ENCODE peak calls at places on chromosomes 2 and 18, in five cellular contexts. S is K562, W is HCT116, L is GM12878, M is HepG2. H is an unnamed sample.

GRCh38 chr2:132276571-132276981 is 114.8 kb upstream of the ANKRD30BL start:
- DNase-seq in S (no peak), W (no peak), L (no peak), M (no peak), H (no peak)

GRCh38 chr2:156933580-156934225 is 323.8 kb upstream of the GALNT5 start:
- DNase-seq in S (no peak), W (no peak), L (no peak), M (no peak), H (no peak)

GRCh38 chr2:95061119-95061512 is 35.6 kb downstream of the MAL start:
- DNase-seq in S (no peak), W (no peak), L (no peak), M (no peak), H (no peak)

GRCh38 chr2:127359520-127359919 is 28.3 kb downstream of the MAP3K2 start:
- DNase-seq in S (peak; percentile 27), W (no peak), L (no peak), M (no peak), H (peak; percentile 45)

GRCh38 chr2:240962371-240963064 is 35.9 kb upstream of the SNED1 start:
- DNase-seq in S (no peak), W (no peak), L (no peak), M (peak; percentile 28), H (peak; percentile 31)

GRCh38 chr2:231068525-231069222 is 12.0 kb downstream of the PSMD1 start:
- DNase-seq in S (peak; percentile 17), W (no peak), L (no peak), M (peak; percentile 87), H (no peak)

GRCh38 chr2:204072443-204073324 is 136.1 kb downstream of the ICOS start:
- DNase-seq in S (peak; percentile 30), W (peak; percentile 21), L (no peak), M (peak; percentile 11), H (peak; percentile 84)

GRCh38 chr2:229800997-229801754 is 86.8 kb upstream of the DNER start:
- DNase-seq in S (peak; percentile 64), W (peak; percentile 58), L (peak; percentile 23), M (peak; percentile 52), H (peak; percentile 71)

GRCh38 chr2:35185861-35186412 is 1169.6 kb upstream of the CRIM1 start:
- DNase-seq in S (no peak), W (no peak), L (no peak), M (no peak), H (no peak)

GRCh38 chr2:44120428-44120827 is 48.2 kb upstream of the PPM1B start:
- DNase-seq in S (no peak), W (no peak), L (no peak), M (no peak), H (no peak)

GRCh38 chr2:24304098-24304497 is 56.2 kb downstream of the ITSN2 start:
- DNase-seq in S (peak; percentile 26), W (no peak), L (no peak), M (peak; percentile 38), H (peak; percentile 7)

GRCh38 chr2:104448661-104449410 is 405.1 kb upstream of the POU3F3 start:
- DNase-seq in S (no peak), W (no peak), L (no peak), M (no peak), H (no peak)

GRCh38 chr18:78912862-78913261 is 66.8 kb upstream of the SALL3 start:
- DNase-seq in S (no peak), W (no peak), L (no peak), M (no peak), H (no peak)

GRCh38 chr2:168244318-168244717 is 3.1 kb downstream of the STK39 start:
- DNase-seq in S (no peak), W (no peak), L (no peak), M (peak; percentile 74), H (no peak)

GRCh38 chr18:51753365-51754057 is 556.0 kb upstream of the MEX3C start:
- DNase-seq in S (no peak), W (no peak), L (no peak), M (no peak), H (no peak)

GRCh38 chr2:29050591-29050990 is 23.7 kb downstream of the PCARE start:
- DNase-seq in S (no peak), W (no peak), L (no peak), M (no peak), H (no peak)

GRCh38 chr2:29010946-29011649 is 30.0 kb downstream of the TOGARAM2 start:
- DNase-seq in S (peak; percentile 13), W (no peak), L (no peak), M (no peak), H (peak; percentile 29)

GRCh38 chr2:227036527-227036926 is 127.5 kb downstream of the COL4A4 start:
- DNase-seq in S (no peak), W (no peak), L (no peak), M (no peak), H (no peak)

GRCh38 chr2:217832987-217833386 is 169.8 kb downstream of the TNS1 start:
- DNase-seq in S (no peak), W (no peak), L (no peak), M (no peak), H (no peak)

GRCh38 chr2:45777996-45778719 is 126.7 kb downstream of the PRKCE start:
- DNase-seq in S (no peak), W (no peak), L (no peak), M (no peak), H (no peak)

GRCh38 chr2:127829845-127830246 is 18.9 kb upstream of the WDR33 start:
- DNase-seq in S (no peak), W (no peak), L (peak; percentile 96), M (no peak), H (peak; percentile 79)

GRCh38 chr2:148926291-148926961 is 51.4 kb downstream of the KIF5C start:
- DNase-seq in S (peak; percentile 77), W (peak; percentile 33), L (peak; percentile 9), M (peak; percentile 48), H (peak; percentile 88)

GRCh38 chr18:77271720-77272481 is 22.3 kb downstream of the GALR1 start:
- DNase-seq in S (no peak), W (no peak), L (no peak), M (no peak), H (peak; percentile 32)

GRCh38 chr2:231925303-231926179 is 655 bp downstream of the NPPC start:
- DNase-seq in S (peak; percentile 84), W (peak; percentile 47), L (no peak), M (peak; percentile 73), H (peak; percentile 94)

GRCh38 chr2:239296020-239296932 is 104.5 kb downstream of the HDAC4 start:
- DNase-seq in S (no peak), W (no peak), L (no peak), M (peak; percentile 87), H (no peak)

GRCh38 chr2:20398956-20399567 is 47.8 kb upstream of the RHOB start:
- DNase-seq in S (no peak), W (no peak), L (no peak), M (no peak), H (no peak)

GRCh38 chr2:16630463-16630862 is 35.2 kb downstream of the CYRIA start:
- DNase-seq in S (no peak), W (no peak), L (no peak), M (no peak), H (no peak)

GRCh38 chr2:176678571-176678970 is 409.3 kb downstream of the MTX2 start:
- DNase-seq in S (no peak), W (no peak), L (no peak), M (no peak), H (no peak)

GRCh38 chr2:6644261-6644660 is 221.4 kb downstream of the CMPK2 start:
- DNase-seq in S (no peak), W (no peak), L (no peak), M (no peak), H (no peak)

GRCh38 chr18:44733069-44733753 is 52.5 kb downstream of the SETBP1 start:
- DNase-seq in S (no peak), W (no peak), L (no peak), M (no peak), H (no peak)

GRCh38 chr2:46487667-46488333 is 8.4 kb downstream of the TMEM247 start:
- DNase-seq in S (peak; percentile 24), W (no peak), L (no peak), M (no peak), H (peak; percentile 14)

GRCh38 chr2:118833716-118834439 is 13.6 kb downstream of the EN1 start:
- DNase-seq in S (no peak), W (no peak), L (no peak), M (no peak), H (peak; percentile 54)
- TF ChIP-seq EZH2 in S (no peak), W (no peak), L (peak; percentile 80), M (no peak), H (peak; percentile 98)

DNA sequence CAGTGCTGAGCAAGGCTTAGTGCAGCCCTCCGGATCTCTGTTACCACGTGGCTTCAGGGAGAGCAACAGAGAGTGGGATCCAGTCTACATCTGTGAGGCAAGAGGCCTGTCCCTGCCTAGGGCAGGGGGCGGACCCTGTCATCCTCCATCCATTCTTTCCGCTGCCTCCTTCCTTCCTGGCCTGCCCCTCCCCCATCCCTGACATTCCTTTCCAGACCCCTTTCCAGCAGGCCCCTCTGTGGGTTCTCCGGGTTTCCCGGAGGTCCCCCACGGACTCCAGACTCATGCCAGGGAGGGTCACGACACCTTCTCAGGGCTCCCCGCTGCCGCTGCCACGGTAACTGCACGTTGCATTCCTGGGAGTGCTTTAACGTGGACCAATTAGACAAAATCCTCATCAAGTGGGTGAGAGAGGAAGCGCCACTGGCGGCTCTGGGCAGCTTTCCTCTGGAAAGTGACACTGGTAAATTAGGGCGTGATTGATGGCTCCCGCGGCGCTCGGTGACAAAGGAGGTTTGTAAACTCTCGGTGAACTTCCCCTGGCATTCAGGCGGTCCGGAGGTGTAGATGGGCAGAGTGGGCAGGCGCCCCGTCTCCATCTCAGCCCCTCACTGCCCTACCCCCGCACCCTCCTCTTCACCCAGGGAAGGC is 11.4 kb downstream of the ATOH8 start:
- DNase-seq in S (no peak), W (no peak), L (no peak), M (no peak), H (peak; percentile 78)
- H3K27me3 ChIP-seq in S (peaks cover 85% of the 10 kb centered on the region), W (no peaks in the 10 kb centered on the region), L (peaks cover 4% of the 10 kb centered on the region), M (no peaks in the 10 kb centered on the region), H (peaks cover 47% of the 10 kb centered on the region)

GRCh38 chr2:9693138-9693520 is 62.3 kb upstream of the YWHAQ start:
- DNase-seq in S (no peak), W (no peak), L (no peak), M (no peak), H (no peak)

GRCh38 chr2:9693646-9694045 is 62.8 kb upstream of the YWHAQ start:
- DNase-seq in S (no peak), W (no peak), L (no peak), M (no peak), H (no peak)

GRCh38 chr2:9694661-9695060 is 63.9 kb upstream of the YWHAQ start:
- DNase-seq in S (no peak), W (no peak), L (no peak), M (no peak), H (peak; percentile 37)

GRCh38 chr2:9690716-9691498 is 60.1 kb upstream of the YWHAQ start:
- DNase-seq in S (peak; percentile 36), W (no peak), L (no peak), M (no peak), H (peak; percentile 20)

GRCh38 chr2:9692392-9693137 is 61.8 kb upstream of the YWHAQ start:
- DNase-seq in S (no peak), W (no peak), L (no peak), M (no peak), H (peak; percentile 21)
- TF ChIP-seq REST in S (no peak), W (no peak), L (no peak), M (no peak), H (no peak)

GRCh38 chr18:59271606-59272220 is 1.5 kb downstream of the RAX start:
- DNase-seq in S (no peak), W (no peak), L (no peak), M (no peak), H (peak; percentile 37)
- TF ChIP-seq EZH2 in S (no peak), W (no peak), L (no peak), M (no peak), H (peak; percentile 70)